ENCODE peak calls at places on chromosomes 2 and 18, in four cellular contexts. K is SK-N-SH, Z is K562, M is GM12878. G is an unnamed sample.

GRCh38 chr18:48928787-48929186 is 22.0 kb downstream of the SMAD7 start:
- DNase-seq in K (peak; percentile 73), Z (no peak), M (peak; percentile 72), G (no peak)

GRCh38 chr2:170806548-170806947 is 10.1 kb upstream of the GAD1 start:
- DNase-seq in K (no peak), Z (no peak), M (no peak), G (no peak)

GRCh38 chr2:60413069-60413818 is 140.2 kb downstream of the BCL11A start:
- DNase-seq in K (no peak), Z (no peak), M (no peak), G (no peak)

GRCh38 chr2:46816151-46816845 is 99.3 kb downstream of the MCFD2 start:
- DNase-seq in K (no peak), Z (no peak), M (no peak), G (peak; percentile 23)

GRCh38 chr2:73359915-73360697 is 25.5 kb upstream of the ALMS1 start:
- DNase-seq in K (peak; percentile 32), Z (no peak), M (no peak), G (no peak)

GRCh38 chr2:158907926-158908462 is 60.4 kb upstream of the TANC1 start:
- DNase-seq in K (no peak), Z (no peak), M (no peak), G (no peak)

GRCh38 chr2:112174383-112174782 is 36.2 kb downstream of the FBLN7 start:
- DNase-seq in K (no peak), Z (no peak), M (no peak), G (no peak)

GRCh38 chr2:120637847-120638246 is 97.8 kb upstream of the GLI2 start:
- DNase-seq in K (no peak), Z (no peak), M (no peak), G (no peak)

GRCh38 chr2:191478754-191479679 is 198.9 kb upstream of the NABP1 start:
- DNase-seq in K (peak; percentile 71), Z (no peak), M (no peak), G (no peak)

GRCh38 chr18:67216846-67217245 is 299.7 kb downstream of the DSEL start:
- DNase-seq in K (no peak), Z (no peak), M (no peak), G (no peak)

GRCh38 chr18:45324489-45325111 is 290.7 kb upstream of the SLC14A2 start:
- DNase-seq in K (no peak), Z (no peak), M (no peak), G (peak; percentile 47)

GRCh38 chr18:79481041-79481790 is 85.5 kb downstream of the NFATC1 start:
- DNase-seq in K (no peak), Z (no peak), M (no peak), G (no peak)

GRCh38 chr2:225494100-225494459 is 94.6 kb downstream of the NYAP2 start:
- DNase-seq in K (no peak), Z (no peak), M (no peak), G (no peak)

GRCh38 chr2:227033471-227034148 is 130.4 kb downstream of the COL4A4 start:
- DNase-seq in K (peak; percentile 77), Z (peak; percentile 42), M (no peak), G (peak; percentile 86)

GRCh38 chr2:43818761-43819160 is 19.9 kb downstream of the ABCG5 start:
- DNase-seq in K (no peak), Z (peak; percentile 27), M (no peak), G (no peak)

GRCh38 chr2:176114120-176114929 is 2.3 kb upstream of the HOXD10 start:
- DNase-seq in K (no peak), Z (no peak), M (no peak), G (peak; percentile 58)

GRCh38 chr2:212540356-212540755 is 1.8 kb upstream of the ERBB4 start:
- DNase-seq in K (no peak), Z (no peak), M (no peak), G (no peak)

GRCh38 chr2:226063704-226064390 is 664.3 kb downstream of the NYAP2 start:
- DNase-seq in K (no peak), Z (no peak), M (no peak), G (no peak)

DNA sequence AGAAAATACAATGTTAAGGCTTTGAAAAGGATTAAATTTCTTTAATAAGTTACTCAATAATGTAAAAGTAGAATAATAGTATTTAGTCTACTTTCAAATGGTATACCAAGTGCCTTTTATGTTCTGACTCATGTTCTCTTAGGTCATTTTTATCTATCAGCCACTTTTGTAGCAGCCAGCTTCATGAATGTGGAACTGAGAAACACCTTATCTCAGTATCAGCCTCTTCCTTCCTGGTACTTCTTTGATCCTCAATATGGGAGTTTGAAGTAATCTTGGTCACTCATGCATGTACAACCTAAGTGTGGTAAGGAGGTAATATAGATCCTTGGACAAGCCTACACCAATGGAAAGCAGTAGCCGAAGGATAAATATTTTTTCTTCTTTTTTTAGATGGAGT is 180.4 kb upstream of the NRXN1 start:
- DNase-seq in K (no peak), Z (no peak), M (no peak), G (no peak)
- TF ChIP-seq MAX in K (no peak), Z (no peak), M (no peak), G (no peak)

GRCh38 chr18:32769242-32770180 is 3.3 kb downstream of the KLHL14 start:
- DNase-seq in K (peak; percentile 48), Z (no peak), M (no peak), G (peak; percentile 75)
- H3K4me3 ChIP-seq in K (no peak overlapping the region), Z (no peak overlapping the region), M (no peak overlapping the region), G (peak overlapping the region; percentile 71)

DNA sequence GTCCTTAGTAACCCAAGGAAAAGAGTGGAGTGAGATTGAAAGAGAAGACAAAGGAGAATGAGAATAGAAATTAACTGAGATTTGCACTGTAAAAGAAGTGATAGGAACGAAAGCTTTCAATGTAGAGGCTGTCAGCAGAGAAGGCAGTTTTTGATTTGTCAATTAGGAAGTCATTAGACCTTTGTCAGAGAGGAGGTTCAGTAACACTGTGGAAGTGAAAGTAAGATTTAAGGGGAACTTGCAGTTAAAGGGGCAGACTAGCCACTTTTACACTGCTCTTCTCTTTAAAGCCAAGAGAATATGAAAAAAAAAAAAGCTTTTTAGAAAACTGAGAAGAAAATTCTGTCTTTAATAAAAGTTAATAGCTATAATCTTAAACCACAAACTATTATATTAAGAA is 11.5 kb upstream of the KYNU start:
- DNase-seq in K (no peak), Z (no peak), M (no peak), G (no peak)
- TF ChIP-seq NRF1 in K (no peak), Z (no peak), M (no peak), G (no peak)

GRCh38 chr18:63762518-63762917 is 12.7 kb upstream of the SERPINB7 start:
- DNase-seq in K (no peak), Z (no peak), M (no peak), G (no peak)
- TF ChIP-seq MAX in K (no peak), Z (no peak), M (no peak), G (no peak)

DNA sequence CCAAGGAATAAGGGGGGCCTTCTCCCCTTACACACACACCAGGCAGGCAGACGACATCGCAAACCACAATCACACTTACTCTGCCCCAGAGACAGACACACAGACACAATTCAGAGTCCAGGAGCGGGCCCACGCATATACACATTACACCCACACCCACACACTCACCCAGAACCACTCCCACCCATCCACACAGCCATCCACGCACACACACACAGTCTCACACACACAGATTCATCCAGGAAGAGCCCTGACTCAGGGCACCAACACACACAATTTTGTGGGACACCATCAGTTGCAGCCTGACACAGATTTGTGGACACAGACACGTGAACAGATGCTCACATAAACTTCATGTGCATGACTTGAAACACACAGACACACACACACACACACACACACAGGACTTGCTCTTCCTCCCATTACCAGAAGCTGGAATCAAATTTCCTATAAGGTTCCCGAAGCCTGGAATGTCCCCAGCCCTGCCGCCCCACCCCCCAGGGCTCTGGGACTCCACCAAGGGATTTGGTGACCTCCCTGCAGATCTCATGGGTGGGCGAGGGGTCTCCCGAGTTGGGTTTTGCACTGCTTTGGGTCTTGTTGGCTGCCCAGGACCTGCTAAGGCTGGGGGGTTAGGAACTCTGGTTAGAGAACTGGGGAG is 23.5 kb downstream of the TNS1 start:
- DNase-seq in K (no peak), Z (no peak), M (no peak), G (no peak)
- H3K4me3 ChIP-seq in K (no peak overlapping the region), Z (no peak overlapping the region), M (no peak overlapping the region), G (peak overlapping the region; percentile 37)

GRCh38 chr2:2843969-2844548 is 513.0 kb upstream of the MYT1L start:
- DNase-seq in K (no peak), Z (peak; percentile 18), M (no peak), G (no peak)
- TF ChIP-seq NRF1 in K (no peak), Z (no peak), M (no peak), G (no peak)

GRCh38 chr18:58511306-58511705 is 117.6 kb downstream of the ALPK2 start:
- DNase-seq in K (no peak), Z (no peak), M (no peak), G (no peak)
- TF ChIP-seq MAX in K (no peak), Z (no peak), M (no peak), G (no peak)

DNA sequence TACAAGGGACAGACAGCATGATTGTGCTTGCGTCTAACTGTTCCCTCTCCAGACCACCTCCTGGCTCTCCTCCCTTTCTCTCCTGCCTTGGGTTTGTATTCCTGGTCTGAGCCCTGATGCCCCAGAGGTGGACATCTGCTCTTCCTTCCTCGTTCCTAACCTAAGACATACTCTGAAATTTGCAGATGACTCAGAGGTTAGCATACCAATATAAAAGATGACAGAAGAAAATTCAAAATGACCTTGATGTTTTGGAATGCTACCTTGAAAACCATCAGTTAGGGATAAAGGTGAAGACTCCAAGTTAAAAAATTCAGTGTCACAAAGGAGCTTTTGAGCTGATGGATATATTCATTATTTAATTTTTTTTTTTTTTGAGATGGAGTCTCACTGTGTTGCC is 12.9 kb downstream of the SMYD1 start:
- DNase-seq in K (no peak), Z (no peak), M (no peak), G (no peak)
- H3K4me3 ChIP-seq in K (no peak overlapping the region), Z (no peak overlapping the region), M (no peak overlapping the region), G (no peak overlapping the region)

DNA sequence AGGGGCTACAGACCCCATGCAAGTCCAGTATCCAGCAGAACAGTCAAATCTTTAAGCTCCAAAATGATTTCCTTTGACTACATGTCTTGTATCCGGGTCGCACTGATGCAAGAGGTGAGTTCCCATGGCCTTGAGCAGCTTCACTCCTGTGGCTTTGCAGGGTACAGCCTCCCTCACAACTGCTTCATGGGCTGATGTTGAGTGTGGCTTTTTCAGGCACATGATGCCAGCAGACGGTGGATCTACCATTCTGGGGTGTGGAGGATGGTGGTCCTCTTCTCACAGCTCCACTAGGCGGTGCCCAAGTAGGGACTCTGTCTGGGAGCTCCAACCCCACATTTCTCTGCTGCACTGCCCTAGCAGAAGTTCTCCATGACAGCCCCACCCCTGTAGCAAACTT is 208.4 kb downstream of the INSIG2 start:
- DNase-seq in K (no peak), Z (no peak), M (no peak), G (no peak)
- TF ChIP-seq NRF1 in K (no peak), Z (no peak), M (no peak), G (no peak)